ENCODE peak calls at places on chromosomes 4 and X, in eight cellular contexts. B, P, X, Q, I, V, M and K are unnamed samples.

GRCh38 chr4:8305851-8306361 is 36.4 kb downstream of the HTRA3 start:
- DNase-seq in V (no peak), M (no peak), X (no peak), Q (no peak), B (no peak), P (peak; percentile 28), I (no peak), K (no peak)

GRCh38 chrX:153739754-153740486 is 15.3 kb downstream of the ABCD1 start:
- DNase-seq in I (no peak), Q (no peak), V (no peak), P (no peak), X (no peak), B (peak; percentile 60), M (no peak), K (no peak)

GRCh38 chr4:149140841-149141240 is 674.8 kb downstream of the IQCM start:
- DNase-seq in P (no peak), B (no peak), Q (no peak), M (peak; percentile 4), X (no peak), I (no peak), V (no peak), K (no peak)

GRCh38 chrX:8274166-8274565 is 103.1 kb upstream of the VCX2 start:
- DNase-seq in I (no peak), P (no peak), B (no peak), V (no peak), X (no peak), Q (no peak), M (no peak), K (no peak)

GRCh38 chrX:2351321-2351720 is 149.5 kb downstream of the DHRSX start:
- DNase-seq in X (peak; percentile 68), B (peak; percentile 41), Q (no peak), P (no peak), V (no peak), M (no peak), I (peak; percentile 83), K (peak; percentile 75)

GRCh38 chrX:9231491-9231890 is 197.6 kb upstream of the FAM9B start:
- DNase-seq in B (no peak), X (no peak), Q (no peak), I (peak; percentile 3), P (no peak), M (no peak), V (no peak), K (peak; percentile 42)

GRCh38 chr4:73750730-73751129 is 10.4 kb downstream of the CXCL8 start:
- DNase-seq in X (no peak), V (no peak), M (no peak), Q (no peak), I (no peak), P (no peak), B (no peak), K (no peak)

GRCh38 chr4:4689694-4690440 is 148.0 kb upstream of the STX18 start:
- DNase-seq in Q (no peak), V (no peak), M (no peak), B (no peak), P (no peak), X (no peak), I (no peak), K (no peak)

GRCh38 chr4:139246166-139246565 is 33.9 kb downstream of the MGARP start:
- DNase-seq in M (no peak), Q (no peak), X (no peak), P (no peak), B (no peak), I (no peak), V (no peak), K (no peak)

GRCh38 chr4:156598138-156598681 is 373.4 kb downstream of the PDGFC start:
- DNase-seq in I (peak; percentile 95), X (no peak), M (no peak), V (peak; percentile 37), P (peak; percentile 43), Q (no peak), B (no peak), K (no peak)

GRCh38 chr4:6047130-6047673 is 29.0 kb upstream of the C4orf50 start:
- DNase-seq in X (no peak), P (no peak), V (no peak), B (no peak), I (no peak), Q (no peak), M (no peak), K (no peak)

GRCh38 chrX:15973941-15974340 is 119.3 kb upstream of the AP1S2 start:
- DNase-seq in B (no peak), X (peak; percentile 85), P (peak; percentile 32), V (no peak), M (no peak), I (no peak), Q (no peak), K (no peak)

GRCh38 chr4:127856485-127857447 is 23.9 kb upstream of the PLK4 start:
- DNase-seq in I (peak; percentile 78), X (peak; percentile 83), M (no peak), B (peak; percentile 94), V (no peak), Q (no peak), P (no peak), K (peak; percentile 84)

GRCh38 chrX:113741744-113742143 is 842.1 kb upstream of the HTR2C start:
- DNase-seq in X (peak; percentile 7), Q (no peak), B (peak; percentile 8), I (no peak), P (no peak), M (peak; percentile 5), V (no peak), K (no peak)

GRCh38 chr4:108833041-108833440 is 70.2 kb upstream of the ETNPPL start:
- DNase-seq in P (no peak), V (no peak), Q (no peak), I (no peak), B (no peak), X (no peak), M (no peak), K (peak; percentile 59)
- TF ChIP-seq CTCF in P (no peak), V (no peak), Q (no peak), I (no peak), B (no peak), X (no peak), M (no peak), K (peak; percentile 53)

GRCh38 chrX:78886550-78886949 is 58.6 kb upstream of the P2RY10 start:
- DNase-seq in X (peak; percentile 28), Q (no peak), P (no peak), V (no peak), M (no peak), B (no peak), I (no peak), K (peak; percentile 1)
- TF ChIP-seq CTCF in X (peak; percentile 18), Q (peak; percentile 35), P (peak; percentile 10), V (no peak), M (peak; percentile 23), B (peak; percentile 31), I (peak; percentile 28), K (peak; percentile 62)

DNA sequence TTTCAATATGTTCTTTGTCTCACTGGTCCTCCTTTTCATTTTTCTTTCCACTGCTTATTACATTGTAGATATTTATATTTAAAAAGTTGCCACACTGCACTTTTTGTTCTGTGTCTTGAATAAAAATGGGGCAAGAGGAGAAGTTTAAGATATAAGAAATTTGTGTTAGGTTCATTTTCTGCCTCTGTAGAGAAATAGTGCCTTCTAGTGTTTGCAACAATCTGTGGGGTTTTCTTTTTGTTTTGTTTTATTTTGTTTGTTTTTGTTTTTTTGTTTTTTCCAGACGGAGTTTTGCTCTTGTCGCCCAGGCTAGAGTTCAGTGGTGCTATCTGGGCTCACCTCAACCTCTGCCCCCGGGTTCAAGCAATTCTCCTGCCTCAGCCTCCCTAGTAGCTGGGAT is 20.1 kb upstream of the SMIM14 start:
- DNase-seq in B (no peak), Q (no peak), P (no peak), X (peak; percentile 24), V (no peak), M (no peak), I (no peak), K (no peak)
- TF ChIP-seq CTCF in B (peak; percentile 25), Q (no peak), P (peak; percentile 11), X (peak; percentile 47), V (no peak), M (no peak), I (peak; percentile 41), K (peak; percentile 69)

GRCh38 chrX:57752866-57753265 is 72.8 kb upstream of the NLRP2B start:
- DNase-seq in B (no peak), Q (no peak), M (no peak), X (no peak), V (no peak), I (no peak), P (no peak), K (no peak)
- TF ChIP-seq CTCF in B (no peak), Q (no peak), M (no peak), X (peak; percentile 7), V (no peak), I (no peak), P (no peak), K (no peak)

GRCh38 chrX:129449141-129449540 is 74.1 kb downstream of the SMARCA1 start:
- DNase-seq in X (no peak), Q (no peak), I (no peak), B (no peak), M (no peak), V (no peak), P (no peak), K (no peak)
- TF ChIP-seq CTCF in X (no peak), Q (no peak), I (peak; percentile 46), B (no peak), M (no peak), V (no peak), P (no peak), K (peak; percentile 21)

DNA sequence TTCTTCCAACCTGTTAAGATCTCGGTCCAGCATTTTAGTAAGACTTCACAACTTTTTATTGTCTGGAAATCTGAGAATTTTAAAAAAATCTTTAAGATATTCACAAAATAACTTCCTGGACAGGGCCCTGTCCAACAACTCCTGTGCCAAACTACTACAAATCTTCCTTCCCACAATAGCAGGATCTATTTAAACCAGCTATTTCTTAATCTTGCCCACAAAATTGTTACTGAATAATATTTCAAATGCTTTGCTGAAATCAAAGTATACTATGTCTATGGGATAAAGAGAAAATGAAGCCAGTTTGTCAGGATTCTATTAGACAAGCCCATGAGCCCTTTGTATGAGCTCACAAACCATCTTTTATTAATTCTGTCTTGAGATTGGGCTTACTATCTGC is 104.1 kb upstream of the DDIT4L start:
- DNase-seq in I (no peak), X (peak; percentile 65), P (no peak), Q (no peak), M (no peak), V (no peak), B (no peak), K (no peak)
- TF ChIP-seq CTCF in I (no peak), X (no peak), P (no peak), Q (no peak), M (no peak), V (no peak), B (no peak), K (no peak)

GRCh38 chrX:107324493-107325310 is 118.3 kb downstream of the DNAAF6 start:
- DNase-seq in M (no peak), B (peak; percentile 13), I (peak; percentile 7), Q (no peak), V (no peak), P (peak; percentile 35), X (peak; percentile 13), K (no peak)
- TF ChIP-seq CTCF in M (no peak), B (peak; percentile 15), I (peak; percentile 53), Q (no peak), V (no peak), P (no peak), X (peak; percentile 14), K (peak; percentile 33)

GRCh38 chrX:106404512-106404911 is 207.3 kb upstream of the RADX start:
- DNase-seq in X (no peak), M (no peak), V (no peak), I (peak; percentile 15), B (peak; percentile 37), P (no peak), Q (no peak), K (no peak)
- TF ChIP-seq CTCF in X (peak; percentile 24), M (no peak), V (no peak), I (peak; percentile 30), B (peak; percentile 41), P (no peak), Q (no peak), K (no peak)